ENCODE peak calls at places on chromosome 1, in six cellular contexts. Y is lower lobe of right lung, U is heart right ventricle, G is CD14-positive monocyte, B is IMR-90, F is OCI-LY7. O is an unnamed sample.

GRCh38 chr1:24516506-24516905 is 13.9 kb downstream of the RCAN3 start:
- DNase-seq in Y (no peak), U (no peak), G (no peak), B (no peak), F (no peak), O (no peak)

GRCh38 chr1:232553809-232554208 is 76.1 kb downstream of the SIPA1L2 start:
- DNase-seq in Y (no peak), U (no peak), G (no peak), B (peak; percentile 68), F (no peak), O (no peak)

GRCh38 chr1:198730952-198731351 is 92.1 kb downstream of the PTPRC start:
- DNase-seq in Y (no peak), U (no peak), G (no peak), B (no peak), F (no peak), O (no peak)

GRCh38 chr1:59258412-59259032 is 38.4 kb upstream of the FGGY start:
- DNase-seq in Y (no peak), U (no peak), G (no peak), B (no peak), F (no peak), O (no peak)

GRCh38 chr1:5198328-5198727 is 543.9 kb downstream of the AJAP1 start:
- DNase-seq in Y (no peak), U (no peak), G (no peak), B (no peak), F (no peak), O (no peak)

GRCh38 chr1:201530741-201531521 is 8.0 kb upstream of the NAV1 start:
- DNase-seq in Y (peak; percentile 70), U (peak; percentile 86), G (peak; percentile 63), B (peak; percentile 83), F (peak; percentile 39), O (peak; percentile 70)

GRCh38 chr1:2574350-2574749 is 12.2 kb upstream of the PRXL2B start:
- DNase-seq in Y (no peak), U (no peak), G (no peak), B (peak; percentile 25), F (no peak), O (no peak)

GRCh38 chr1:41447995-41448770 is 36.3 kb downstream of the EDN2 start:
- DNase-seq in Y (no peak), U (no peak), G (peak; percentile 16), B (no peak), F (no peak), O (no peak)

GRCh38 chr1:35958558-35958957 is 27.7 kb downstream of the AGO3 start:
- DNase-seq in Y (no peak), U (no peak), G (no peak), B (no peak), F (no peak), O (no peak)

DNA sequence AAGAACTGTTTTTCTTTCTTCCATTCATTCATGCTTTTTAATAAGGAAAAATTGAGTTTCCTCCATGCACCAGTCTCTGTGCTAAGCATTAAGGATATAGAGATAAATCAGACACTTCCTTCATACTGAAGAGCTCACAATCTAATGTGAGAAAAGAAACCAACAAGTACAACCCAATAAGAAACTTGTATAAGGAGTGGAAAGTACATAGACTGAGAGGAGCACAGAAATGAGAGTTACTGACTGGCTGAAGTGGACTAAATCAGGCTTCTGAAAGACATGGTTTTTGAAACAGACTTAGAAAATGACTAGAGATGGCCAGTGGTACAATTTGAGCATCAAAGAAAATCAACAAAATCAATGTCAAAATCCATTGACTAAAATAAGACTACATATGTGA is 524.4 kb downstream of the PLPP3 start:
- DNase-seq in Y (no peak), U (no peak), G (no peak), B (no peak), F (no peak), O (no peak)
- TF ChIP-seq CTCF in Y (no peak), U (no peak), G (no peak), B (no peak), F (no peak), O (no peak)

GRCh38 chr1:218994615-218995014 is 179.1 kb upstream of the LYPLAL1 start:
- DNase-seq in Y (no peak), U (no peak), G (no peak), B (no peak), F (no peak), O (no peak)

GRCh38 chr1:218991089-218991488 is 182.6 kb upstream of the LYPLAL1 start:
- DNase-seq in Y (no peak), U (no peak), G (no peak), B (no peak), F (no peak), O (no peak)

GRCh38 chr1:219000005-219000404 is 173.7 kb upstream of the LYPLAL1 start:
- DNase-seq in Y (no peak), U (no peak), G (no peak), B (no peak), F (no peak), O (no peak)

GRCh38 chr1:219000606-219001005 is 173.1 kb upstream of the LYPLAL1 start:
- DNase-seq in Y (no peak), U (no peak), G (no peak), B (peak; percentile 27), F (no peak), O (no peak)

GRCh38 chr1:218996362-218996761 is 177.3 kb upstream of the LYPLAL1 start:
- DNase-seq in Y (no peak), U (no peak), G (no peak), B (no peak), F (no peak), O (no peak)
- TF ChIP-seq CTCF in Y (no peak), U (no peak), G (no peak), B (peak; percentile 37), F (peak; percentile 52), O (no peak)

DNA sequence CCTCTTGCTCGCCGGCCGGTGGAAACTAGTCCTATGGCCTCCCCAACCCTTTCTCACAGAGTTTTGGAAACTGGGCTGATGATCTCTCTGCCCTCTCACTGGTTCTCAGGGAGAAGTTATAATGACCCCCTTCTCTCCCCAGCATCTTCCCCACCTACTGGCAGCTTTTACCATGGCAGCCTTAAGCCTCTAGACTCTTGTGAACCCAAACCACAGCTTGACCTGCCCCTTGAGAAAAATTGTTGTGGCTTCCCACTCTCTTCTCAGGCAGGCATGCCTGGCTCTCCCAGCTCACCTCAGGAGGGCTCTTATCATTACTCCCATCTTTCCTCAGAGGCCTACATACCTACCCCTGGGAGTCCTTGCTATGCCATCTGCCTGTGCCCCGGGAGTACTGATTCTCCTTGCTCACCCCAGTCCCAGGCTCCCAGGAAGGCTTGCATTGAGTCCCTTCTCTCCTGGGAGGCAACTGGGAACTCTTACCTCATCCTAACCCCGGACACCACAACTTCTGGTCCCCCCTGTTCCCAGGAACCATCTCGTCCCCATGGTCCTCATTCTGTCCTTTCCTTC is 1.6 kb downstream of the NSUN4 start:
- DNase-seq in Y (no peak), U (no peak), G (no peak), B (peak; percentile 55), F (peak; percentile 46), O (no peak)
- TF ChIP-seq CTCF in Y (no peak), U (no peak), G (peak; percentile 43), B (peak; percentile 37), F (peak; percentile 69), O (no peak)

GRCh38 chr1:62513013-62513412 is 76.2 kb downstream of the USP1 start:
- DNase-seq in Y (no peak), U (no peak), G (no peak), B (no peak), F (no peak), O (no peak)

GRCh38 chr1:62509028-62509427 is 72.2 kb downstream of the USP1 start:
- DNase-seq in Y (no peak), U (no peak), G (no peak), B (no peak), F (no peak), O (no peak)

GRCh38 chr1:62508187-62508758 is 71.4 kb downstream of the USP1 start:
- DNase-seq in Y (no peak), U (no peak), G (no peak), B (peak; percentile 65), F (peak; percentile 42), O (no peak)
- TF ChIP-seq CTCF in Y (peak; percentile 49), U (peak; percentile 26), G (peak; percentile 61), B (peak; percentile 63), F (peak; percentile 88), O (no peak)

GRCh38 chr1:153783233-153784190 is 8.3 kb downstream of the SLC27A3 start:
- DNase-seq in Y (peak; percentile 94), U (peak; percentile 93), G (peak; percentile 83), B (peak; percentile 86), F (peak; percentile 95), O (peak; percentile 57)
- TF ChIP-seq CTCF in Y (no peak), U (no peak), G (no peak), B (no peak), F (peak; percentile 23), O (no peak)

GRCh38 chr1:64680601-64681000 is 64.3 kb upstream of the RAVER2 start:
- DNase-seq in Y (no peak), U (no peak), G (no peak), B (no peak), F (no peak), O (no peak)
- TF ChIP-seq CTCF in Y (no peak), U (no peak), G (no peak), B (no peak), F (no peak), O (no peak)

GRCh38 chr1:219066631-219067349 is 106.9 kb upstream of the LYPLAL1 start:
- DNase-seq in Y (no peak), U (no peak), G (no peak), B (peak; percentile 59), F (no peak), O (no peak)
- TF ChIP-seq CTCF in Y (peak; percentile 54), U (peak; percentile 42), G (peak; percentile 39), B (peak; percentile 74), F (peak; percentile 41), O (no peak)

GRCh38 chr1:12371053-12371452 is 141.2 kb downstream of the VPS13D start:
- DNase-seq in Y (no peak), U (no peak), G (no peak), B (no peak), F (no peak), O (no peak)

GRCh38 chr1:12372180-12372579 is 142.3 kb downstream of the VPS13D start:
- DNase-seq in Y (no peak), U (no peak), G (no peak), B (no peak), F (no peak), O (no peak)

GRCh38 chr1:12372761-12373160 is 142.9 kb downstream of the VPS13D start:
- DNase-seq in Y (no peak), U (no peak), G (no peak), B (no peak), F (no peak), O (no peak)

GRCh38 chr1:12380316-12381249 is 150.8 kb downstream of the VPS13D start:
- DNase-seq in Y (no peak), U (no peak), G (no peak), B (no peak), F (no peak), O (no peak)

DNA sequence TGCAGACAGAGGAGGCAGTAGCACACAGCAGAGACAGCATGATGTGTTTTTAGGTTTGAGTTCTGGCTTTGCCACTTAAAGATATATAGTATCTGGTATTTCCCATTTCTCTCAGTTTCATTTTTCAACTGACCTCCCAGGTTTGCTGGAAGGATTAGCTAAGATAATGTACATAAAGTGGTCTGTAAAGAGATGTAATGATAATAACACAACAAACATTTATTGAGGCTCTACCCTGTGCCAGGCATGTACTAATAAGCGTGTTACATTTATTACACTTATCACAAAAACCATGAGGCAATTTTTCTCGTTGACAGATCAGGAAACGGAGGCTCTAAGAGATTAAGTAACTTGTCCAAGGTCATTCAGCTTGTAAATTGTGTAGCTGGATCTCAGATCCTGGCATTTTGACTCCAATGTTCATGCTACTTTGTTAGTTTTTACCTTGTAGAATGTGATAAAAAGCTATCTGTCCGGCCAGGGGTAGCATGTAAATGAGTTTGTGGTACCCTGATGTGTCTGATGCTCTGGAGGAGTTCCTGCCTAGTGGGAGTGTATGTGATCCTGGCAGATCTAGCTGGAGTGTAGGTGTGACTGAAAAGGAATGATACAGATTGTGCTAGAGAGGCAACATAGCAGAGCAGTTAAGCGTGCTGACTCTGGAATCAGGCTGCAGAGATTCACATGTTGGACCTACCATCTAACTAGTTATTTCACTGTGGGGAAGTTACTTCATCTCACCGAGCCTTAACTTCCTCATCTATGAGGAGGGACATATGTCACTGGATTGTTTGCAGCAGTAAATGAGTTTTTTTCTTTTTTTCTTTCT is 146.6 kb downstream of the VPS13D start:
- DNase-seq in Y (no peak), U (no peak), G (peak; percentile 44), B (no peak), F (no peak), O (no peak)
- TF ChIP-seq CTCF in Y (no peak), U (no peak), G (no peak), B (no peak), F (no peak), O (no peak)

O was measured in omental fat pad.